ENCODE peak calls at places on chromosomes 2 and 18, in eight cellular contexts. E, G, S, L, O, D, R and K are unnamed samples.

GRCh38 chr2:22420076-22420475 is 964.9 kb upstream of the KLHL29 start:
- DNase-seq in E (no peak), G (no peak), S (no peak), L (no peak), O (no peak), D (no peak), R (no peak), K (no peak)

GRCh38 chr2:85648619-85649018 is 19.4 kb downstream of the SFTPB start:
- DNase-seq in E (no peak), G (no peak), S (no peak), L (peak), O (peak), D (no peak), R (peak), K (no peak)

GRCh38 chr2:174585657-174586056 is 11.9 kb downstream of the WIPF1 start:
- DNase-seq in E (no peak), G (no peak), S (no peak), L (no peak), O (no peak), D (no peak), R (no peak), K (no peak)

GRCh38 chr2:42556351-42556890 is 12.0 kb upstream of the MTA3 start:
- DNase-seq in E (no peak), G (no peak), S (no peak), L (no peak), O (no peak), D (no peak), R (no peak), K (no peak)

GRCh38 chr2:205644018-205644417 is 38.3 kb upstream of the NRP2 start:
- DNase-seq in E (no peak), G (no peak), S (no peak), L (peak), O (peak), D (no peak), R (no peak), K (no peak)

GRCh38 chr18:74152270-74152669 is 3.9 kb downstream of the TIMM21 start:
- DNase-seq in E (no peak), G (no peak), S (no peak), L (no peak), O (no peak), D (no peak), R (no peak), K (no peak)

GRCh38 chr18:76619342-76620315 is 124.6 kb upstream of the ZNF516 start:
- DNase-seq in E (peak), G (no peak), S (peak), L (peak), O (peak), D (no peak), R (peak), K (peak)

GRCh38 chr2:46296216-46296839 is 879 bp upstream of the EPAS1 start:
- DNase-seq in E (no peak), G (no peak), S (peak), L (no peak), O (no peak), D (peak), R (peak), K (peak)

GRCh38 chr2:64913357-64913869 is 75.8 kb upstream of the SLC1A4 start:
- DNase-seq in E (no peak), G (no peak), S (no peak), L (no peak), O (no peak), D (no peak), R (no peak), K (no peak)

GRCh38 chr2:224971214-224971613 is 71.1 kb downstream of the DOCK10 start:
- DNase-seq in E (no peak), G (no peak), S (no peak), L (no peak), O (no peak), D (no peak), R (no peak), K (no peak)

GRCh38 chr2:105803773-105804172 is 59.1 kb downstream of the NCK2 start:
- DNase-seq in E (no peak), G (no peak), S (no peak), L (no peak), O (peak), D (no peak), R (peak), K (no peak)

GRCh38 chr2:116719841-116720240 is 1094.7 kb upstream of the DDX18 start:
- DNase-seq in E (peak), G (no peak), S (no peak), L (no peak), O (peak), D (no peak), R (no peak), K (no peak)

GRCh38 chr18:67735506-67735905 is 219.0 kb upstream of the DSEL start:
- DNase-seq in E (no peak), G (no peak), S (no peak), L (no peak), O (no peak), D (no peak), R (no peak), K (no peak)

GRCh38 chr2:120935339-120936313 is 200.0 kb downstream of the GLI2 start:
- DNase-seq in E (peak), G (peak), S (peak), L (peak), O (peak), D (no peak), R (no peak), K (no peak)

GRCh38 chr18:45775241-45775676 is 50.2 kb upstream of the SIGLEC15 start:
- DNase-seq in E (no peak), G (no peak), S (peak), L (peak), O (peak), D (peak), R (peak), K (peak)

GRCh38 chr2:167340322-167340721 is 452.0 kb downstream of the XIRP2 start:
- DNase-seq in E (no peak), G (no peak), S (no peak), L (no peak), O (no peak), D (no peak), R (no peak), K (no peak)

GRCh38 chr2:167345559-167345958 is 457.3 kb downstream of the XIRP2 start:
- DNase-seq in E (peak), G (no peak), S (no peak), L (no peak), O (no peak), D (no peak), R (no peak), K (no peak)

GRCh38 chr2:167342769-167343168 is 454.5 kb downstream of the XIRP2 start:
- DNase-seq in E (no peak), G (no peak), S (no peak), L (no peak), O (no peak), D (no peak), R (no peak), K (no peak)
- TF ChIP-seq CTCF in E (peak), G (no peak), S (no peak), L (no peak), O (no peak), D (no peak), R (peak), K (no peak)

GRCh38 chr2:166417669-166418068 is 41.9 kb upstream of the SCN9A start:
- DNase-seq in E (no peak), G (no peak), S (no peak), L (peak), O (peak), D (no peak), R (peak), K (no peak)
- TF ChIP-seq CTCF in E (no peak), G (no peak), S (no peak), L (no peak), O (no peak), D (no peak), R (peak), K (no peak)

GRCh38 chr2:58665156-58665553 is 424.0 kb upstream of the FANCL start:
- DNase-seq in E (no peak), G (no peak), S (no peak), L (no peak), O (no peak), D (no peak), R (no peak), K (no peak)

GRCh38 chr2:58666571-58666970 is 425.4 kb upstream of the FANCL start:
- DNase-seq in E (no peak), G (no peak), S (no peak), L (no peak), O (no peak), D (no peak), R (no peak), K (no peak)

GRCh38 chr2:58664523-58665155 is 423.5 kb upstream of the FANCL start:
- DNase-seq in E (no peak), G (no peak), S (no peak), L (no peak), O (no peak), D (no peak), R (no peak), K (no peak)

GRCh38 chr2:58671675-58672074 is 430.6 kb upstream of the FANCL start:
- DNase-seq in E (no peak), G (no peak), S (no peak), L (no peak), O (no peak), D (no peak), R (no peak), K (no peak)

DNA sequence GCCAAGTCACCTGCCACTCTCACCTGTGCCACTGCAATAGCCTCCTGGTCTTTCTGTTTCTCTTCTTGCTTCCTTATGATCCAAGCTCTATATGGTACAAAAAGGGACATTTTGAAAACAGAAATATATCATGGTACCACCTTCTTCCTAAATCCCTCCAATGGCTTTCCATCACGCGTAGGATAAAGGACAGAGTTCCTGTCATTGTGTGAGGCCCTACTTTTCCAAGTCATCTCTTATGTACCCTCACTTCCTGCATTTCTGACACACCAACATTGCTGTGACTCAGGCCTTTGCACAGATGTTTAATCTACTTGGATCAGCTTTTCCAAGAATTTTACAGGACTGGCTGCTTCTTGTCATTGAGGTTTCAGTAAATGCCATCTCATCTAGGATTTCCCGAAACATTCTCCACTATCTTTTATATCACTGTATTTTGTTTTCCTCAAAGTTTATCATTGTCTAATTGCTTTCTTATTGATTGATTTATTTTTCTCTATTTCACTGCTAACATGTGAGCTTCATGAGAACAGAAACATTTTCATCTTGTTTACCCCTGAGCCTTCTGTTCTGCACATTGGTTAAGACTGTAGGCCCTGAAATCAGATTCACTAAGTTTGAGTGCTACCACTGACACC is 426.1 kb upstream of the FANCL start:
- DNase-seq in E (no peak), G (no peak), S (no peak), L (no peak), O (peak), D (no peak), R (no peak), K (no peak)
- TF ChIP-seq CTCF in E (no peak), G (no peak), S (no peak), L (no peak), O (no peak), D (no peak), R (no peak), K (no peak)

GRCh38 chr18:55589625-55590291 is 1.8 kb upstream of the TCF4 start:
- DNase-seq in E (peak), G (peak), S (peak), L (peak), O (peak), D (peak), R (peak), K (peak)
- TF ChIP-seq CTCF in E (no peak), G (peak), S (no peak), L (no peak), O (no peak), D (no peak), R (no peak), K (no peak)

GRCh38 chr18:78499586-78499985 is 480.0 kb upstream of the SALL3 start:
- DNase-seq in E (no peak), G (no peak), S (no peak), L (no peak), O (no peak), D (peak), R (no peak), K (no peak)

GRCh38 chr18:78496095-78496494 is 483.5 kb upstream of the SALL3 start:
- DNase-seq in E (no peak), G (no peak), S (no peak), L (no peak), O (no peak), D (peak), R (no peak), K (peak)

GRCh38 chr18:78494686-78495085 is 484.9 kb upstream of the SALL3 start:
- DNase-seq in E (no peak), G (no peak), S (no peak), L (no peak), O (no peak), D (no peak), R (no peak), K (no peak)

GRCh38 chr18:78495550-78495949 is 484.1 kb upstream of the SALL3 start:
- DNase-seq in E (no peak), G (no peak), S (no peak), L (no peak), O (no peak), D (peak), R (no peak), K (no peak)

DNA sequence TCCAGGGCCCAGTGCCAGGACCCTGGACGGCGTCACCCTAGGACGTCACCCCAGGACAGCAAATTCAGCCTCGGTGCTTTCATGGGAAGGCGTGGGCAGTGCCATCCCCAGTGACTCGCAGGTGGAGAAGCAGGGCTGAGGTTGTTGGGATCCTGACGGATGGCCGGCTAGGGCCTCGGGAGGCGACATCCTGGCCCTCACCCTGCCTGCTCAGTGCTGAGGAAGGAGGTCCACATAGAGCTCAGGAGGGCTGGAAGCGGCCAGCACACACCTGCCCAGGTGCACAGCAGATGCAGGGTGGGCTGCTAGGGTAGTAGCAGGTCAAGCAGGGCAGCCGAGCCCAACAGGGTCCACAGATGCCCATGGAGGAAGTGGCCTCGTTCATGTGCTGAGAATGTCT is 482.0 kb upstream of the SALL3 start:
- DNase-seq in E (no peak), G (no peak), S (no peak), L (no peak), O (no peak), D (peak), R (no peak), K (peak)
- TF ChIP-seq CTCF in E (no peak), G (no peak), S (no peak), L (no peak), O (no peak), D (no peak), R (no peak), K (no peak)

DNA sequence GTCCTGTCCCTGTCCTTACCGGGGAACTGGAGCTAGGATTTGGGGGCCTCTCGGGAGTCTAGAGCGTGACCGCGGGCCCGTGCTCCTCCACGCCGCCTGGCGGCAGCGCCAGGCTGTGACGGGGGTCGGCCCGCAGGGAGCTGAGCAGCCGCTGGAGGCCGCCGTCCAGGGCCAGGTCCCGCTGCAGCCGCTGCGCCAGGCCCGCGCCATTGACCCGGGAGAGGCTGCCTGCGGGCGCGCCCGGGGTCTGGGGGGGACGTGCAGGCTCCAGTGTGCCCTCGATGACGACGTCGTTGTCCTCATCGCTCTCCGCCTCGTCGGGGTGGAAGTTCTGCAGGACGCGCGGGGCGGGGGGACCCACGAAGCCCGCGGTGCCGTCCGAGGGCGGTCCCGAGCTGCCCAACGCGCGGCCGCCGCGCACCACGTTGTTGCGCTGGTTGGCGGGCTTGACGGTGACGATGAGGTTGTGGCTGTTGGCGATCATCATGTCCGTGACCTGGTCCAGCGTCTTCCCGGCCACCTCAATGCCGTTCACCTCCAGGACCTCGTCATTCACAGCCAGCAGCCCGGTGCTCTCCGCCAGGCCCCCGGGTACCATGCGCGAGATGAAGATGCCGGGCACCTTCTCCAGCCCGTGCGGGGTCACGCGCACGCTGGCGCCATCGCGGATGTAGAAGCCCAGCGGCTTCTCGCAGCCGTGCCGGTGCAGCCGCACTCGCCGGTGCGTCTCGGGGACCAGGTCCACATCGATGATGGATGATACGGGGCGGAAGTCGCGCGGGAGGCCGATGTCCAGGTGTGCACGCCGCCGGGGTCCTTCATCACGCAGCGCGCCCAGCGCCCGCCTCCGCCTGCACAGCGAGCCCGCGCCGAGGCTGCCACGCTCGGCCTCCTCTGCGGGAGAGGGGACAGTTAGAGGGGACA is 50.9 kb downstream of the ADNP2 start:
- DNase-seq in E (no peak), G (no peak), S (peak), L (peak), O (no peak), D (peak), R (no peak), K (no peak)
- TF ChIP-seq CTCF in E (peak), G (peak), S (peak), L (peak), O (peak), D (no peak), R (no peak), K (peak)

DNA sequence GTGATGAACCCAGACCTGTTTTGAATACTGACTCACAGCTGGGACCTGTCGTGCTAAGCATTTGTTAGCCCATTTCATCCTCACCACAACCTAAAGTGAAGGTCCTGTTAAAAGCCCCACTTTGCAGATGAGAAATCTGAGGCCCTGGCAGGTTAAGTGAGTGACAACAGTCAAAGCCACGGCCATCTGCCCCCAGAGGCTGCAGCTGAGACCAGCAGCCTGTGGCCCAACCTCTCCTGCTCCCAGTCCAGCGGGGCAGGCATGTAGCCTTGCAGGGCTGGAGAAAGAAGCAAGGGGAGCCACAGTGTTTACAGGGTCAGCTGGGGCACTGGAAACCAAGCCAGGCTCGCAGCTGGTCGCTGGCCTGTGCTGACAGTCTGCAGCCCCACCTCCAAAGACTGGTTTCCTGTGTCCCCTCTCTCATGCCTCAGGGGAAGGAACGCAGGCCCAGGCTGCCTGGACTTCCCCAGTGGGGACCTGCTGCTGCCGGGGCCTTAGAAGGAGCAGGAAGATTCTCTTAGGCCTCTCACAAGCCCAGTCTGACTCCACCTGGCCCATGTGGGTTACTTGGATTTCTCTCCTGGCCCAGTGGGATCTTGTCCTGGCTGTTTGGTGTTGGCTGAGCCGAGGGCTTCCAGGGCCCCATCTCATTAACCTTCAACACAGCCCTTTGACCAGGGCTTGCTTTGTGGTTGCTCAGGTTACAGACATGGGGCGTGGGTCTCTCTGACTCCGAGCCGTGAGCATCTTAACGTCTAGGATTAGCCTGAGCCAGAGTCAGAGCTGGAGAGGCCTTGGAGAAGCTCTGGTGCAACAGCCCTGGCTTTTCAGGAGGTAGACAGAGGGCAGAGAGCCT is 1.7 kb downstream of the INPP5D start:
- DNase-seq in E (no peak), G (no peak), S (peak), L (no peak), O (no peak), D (peak), R (no peak), K (peak)
- TF ChIP-seq CTCF in E (no peak), G (no peak), S (no peak), L (peak), O (peak), D (peak), R (no peak), K (no peak)

DNA sequence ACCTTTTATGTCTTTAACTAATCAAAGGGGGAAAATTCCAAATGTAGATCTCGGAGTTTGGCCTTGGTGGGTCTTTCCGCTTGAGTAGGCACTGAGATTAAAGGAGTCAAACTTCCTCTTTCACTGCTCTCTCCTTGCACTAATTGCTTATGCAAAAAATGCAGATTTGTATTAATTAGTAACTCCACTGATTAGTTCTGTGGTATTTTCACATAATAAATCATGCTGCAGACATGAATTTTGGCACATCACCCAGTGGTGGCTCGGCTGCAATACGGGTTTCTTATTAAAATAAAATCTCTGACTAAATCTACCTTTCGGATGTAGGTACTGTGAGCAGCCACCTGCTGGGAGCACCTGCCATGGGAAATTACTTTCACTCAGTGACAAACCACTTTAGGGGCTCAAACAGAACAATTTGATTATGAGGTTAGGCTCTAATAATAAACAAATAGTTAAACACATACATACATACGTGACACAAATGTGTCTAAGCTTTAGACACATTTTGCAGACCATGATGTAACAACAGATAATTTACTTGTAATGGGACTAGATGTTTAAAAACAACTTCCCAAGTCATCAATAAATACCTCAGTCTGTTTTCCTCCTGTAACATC is 6.4 kb upstream of the NEUROD1 start:
- DNase-seq in E (no peak), G (no peak), S (no peak), L (no peak), O (no peak), D (no peak), R (no peak), K (no peak)
- TF ChIP-seq CTCF in E (no peak), G (no peak), S (no peak), L (no peak), O (no peak), D (no peak), R (no peak), K (no peak)

DNA sequence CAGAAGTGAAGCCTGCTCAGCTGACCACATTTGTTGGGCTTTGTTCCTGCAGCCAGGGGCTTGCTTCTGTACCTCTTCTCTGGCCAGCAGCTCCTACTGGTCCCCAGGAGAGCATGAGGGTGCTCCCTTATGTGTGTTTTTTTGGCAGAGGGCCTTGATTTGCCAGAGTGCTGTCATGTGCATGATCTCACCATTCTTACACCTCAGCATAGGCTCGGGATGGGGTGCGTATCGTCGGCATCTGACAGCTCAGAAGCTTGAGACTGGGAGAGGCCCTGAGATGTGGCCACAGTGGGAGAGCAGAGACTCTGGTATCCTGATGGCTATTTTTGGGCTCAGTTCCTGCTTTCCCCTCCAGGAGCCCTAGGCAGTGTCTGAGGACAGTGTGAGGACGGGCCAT is 71.2 kb downstream of the CELF4 start:
- DNase-seq in E (no peak), G (no peak), S (no peak), L (no peak), O (no peak), D (no peak), R (no peak), K (no peak)
- TF ChIP-seq CTCF in E (no peak), G (no peak), S (no peak), L (no peak), O (no peak), D (no peak), R (no peak), K (no peak)